ENCODE peak calls at places on chromosomes 4 and X, in six cellular contexts. Y is H1, Q is HepG2, O is GM12891, N is GM12878, C is K562. M is an unnamed sample.

GRCh38 chrX:78329486-78329885 is 2.1 kb upstream of the CYSLTR1 start:
- DNase-seq in C (no peak), Q (no peak), O (no peak), Y (no peak), N (no peak), M (no peak)

GRCh38 chr4:112213850-112214249 is 17.7 kb upstream of the AP1AR start:
- DNase-seq in Q (no peak), Y (no peak), N (no peak), C (no peak), O (no peak), M (no peak)

GRCh38 chr4:7067147-7067522 is 729 bp downstream of the GRPEL1 start:
- DNase-seq in C (no peak), Y (no peak), Q (peak), N (no peak), O (no peak), M (no peak)

GRCh38 chr4:82394896-82395295 is 21.1 kb upstream of the HNRNPD start:
- DNase-seq in N (no peak), Y (no peak), O (no peak), Q (peak), C (no peak), M (no peak)

GRCh38 chrX:55342533-55343501 is 78.1 kb upstream of the PAGE3 start:
- DNase-seq in Q (peak), C (peak), N (peak), O (peak), Y (peak), M (peak)

GRCh38 chr4:183821090-183821853 is 83.8 kb upstream of the STOX2 start:
- DNase-seq in C (no peak), Q (no peak), O (no peak), N (no peak), Y (no peak), M (no peak)

GRCh38 chrX:69179380-69179911 is 14.2 kb upstream of the PJA1 start:
- DNase-seq in N (no peak), Q (no peak), C (no peak), O (no peak), Y (no peak), M (no peak)

GRCh38 chrX:24081661-24082154 is 27.0 kb downstream of the EIF2S3 start:
- DNase-seq in N (no peak), Q (peak), O (no peak), Y (peak), C (no peak), M (no peak)

GRCh38 chrX:148380107-148380506 is 120.3 kb upstream of the AFF2 start:
- DNase-seq in Y (no peak), O (no peak), N (no peak), C (no peak), Q (no peak), M (no peak)

DNA sequence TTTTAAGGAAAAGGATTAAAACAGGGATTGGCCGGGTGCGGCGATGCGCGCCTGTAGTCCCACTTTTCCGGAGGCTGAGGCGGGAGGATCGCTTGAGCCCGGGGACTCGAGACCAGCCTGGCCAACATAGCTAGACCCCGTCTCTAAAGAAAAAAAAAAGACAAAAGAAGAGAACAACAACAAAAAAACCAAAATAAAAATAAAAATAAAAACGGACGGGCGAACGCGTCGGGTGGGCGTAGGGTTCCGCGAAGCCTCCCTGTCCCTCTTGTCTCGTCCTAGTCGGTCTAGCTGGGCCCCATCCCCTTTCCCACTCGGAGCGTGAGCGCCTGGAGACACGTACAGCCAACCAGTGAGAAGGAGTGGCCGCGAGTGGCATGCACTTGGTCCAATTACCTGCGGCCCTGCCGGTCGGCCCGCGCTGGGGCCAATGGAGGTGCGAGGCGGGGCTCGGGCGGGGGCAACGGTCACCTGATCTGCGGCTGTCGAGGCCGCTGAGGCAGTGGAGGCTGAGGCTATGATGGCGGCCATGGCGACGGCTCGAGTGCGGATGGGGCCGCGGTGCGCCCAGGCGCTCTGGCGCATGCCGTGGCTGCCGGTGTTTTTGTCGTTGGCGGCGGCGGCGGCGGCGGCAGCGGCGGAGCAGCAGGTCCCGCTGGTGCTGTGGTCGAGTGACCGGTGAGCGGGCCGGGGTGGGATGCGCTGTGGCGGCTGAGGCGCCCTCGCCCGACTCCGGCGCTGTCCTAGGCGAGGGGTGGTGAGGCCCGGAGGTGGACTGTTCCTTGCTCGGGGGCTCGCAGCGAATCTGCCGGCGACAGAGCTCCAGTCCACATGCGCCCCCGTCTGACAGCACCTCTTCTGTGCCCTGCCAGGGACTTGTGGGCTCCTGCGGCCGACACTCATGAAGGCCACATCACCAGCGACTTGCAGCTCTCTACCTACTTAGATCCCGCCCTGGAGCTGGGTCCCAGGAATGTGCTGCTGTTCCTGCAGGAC is at the start of gene ATP6AP1:
- DNase-seq in Q (peak), C (peak), Y (peak), N (peak), O (peak), M (peak)
- TF ChIP-seq POLR2A in Q (no peak), C (peak), Y (no peak), N (peak), O (peak), M (peak)

DNA sequence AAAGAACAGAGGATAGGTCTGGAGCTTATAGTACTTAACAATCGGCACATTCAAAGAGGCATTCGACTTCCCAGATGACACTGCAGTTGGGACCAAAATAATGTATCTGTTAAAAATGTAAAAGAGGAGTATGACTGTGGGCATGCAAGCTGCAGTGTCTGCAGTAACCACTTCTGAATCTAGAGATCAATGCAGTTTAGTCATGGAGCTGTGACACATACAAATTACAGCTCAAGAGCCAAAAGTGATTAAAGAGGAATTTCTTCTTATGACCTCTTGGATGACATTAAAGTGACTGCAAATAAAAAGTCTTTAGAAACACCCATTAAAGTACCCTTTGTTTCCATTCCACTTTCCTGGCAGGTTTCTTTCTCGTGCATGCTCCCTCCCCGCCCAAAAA is 298.7 kb downstream of the PDGFC start:
- DNase-seq in C (no peak), N (no peak), O (no peak), Q (no peak), Y (no peak), M (no peak)
- TF ChIP-seq TAF1 in C (no peak), N (no peak), O (no peak), Q (no peak), Y (no peak), M (no peak)

DNA sequence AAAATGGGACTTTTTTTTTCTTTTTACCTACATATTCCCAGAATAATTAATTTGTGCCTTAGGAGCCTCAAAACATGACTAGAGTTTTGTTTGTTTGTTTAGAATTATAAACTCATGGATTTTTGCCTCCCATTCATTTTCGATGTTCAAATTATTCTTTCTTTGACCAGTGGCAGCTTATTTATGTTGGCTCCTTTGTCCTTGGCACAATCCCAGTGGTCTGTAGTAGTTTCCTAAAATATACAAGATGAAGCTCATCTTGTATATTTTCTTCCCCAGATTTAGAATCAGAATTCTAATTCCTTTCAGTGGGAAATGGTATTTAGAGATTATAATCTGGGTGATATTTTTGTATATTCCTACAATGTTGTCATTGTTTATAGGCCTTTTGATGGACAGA is 27.2 kb downstream of the DCK start:
- DNase-seq in N (no peak), Q (no peak), Y (no peak), C (no peak), O (no peak), M (no peak)
- TF ChIP-seq POLR2AphosphoS5 in N (no peak), Q (no peak), Y (no peak), C (no peak), O (no peak), M (no peak)

GRCh38 chr4:169630069-169630468 is 9.7 kb downstream of the CLCN3 start:
- DNase-seq in C (no peak), O (no peak), Y (no peak), Q (no peak), N (no peak), M (no peak)

GRCh38 chr4:169625886-169626285 is 5.5 kb downstream of the CLCN3 start:
- DNase-seq in N (no peak), Q (no peak), Y (no peak), O (no peak), C (peak), M (no peak)

GRCh38 chr4:169628579-169628978 is 8.2 kb downstream of the CLCN3 start:
- DNase-seq in C (no peak), Q (no peak), N (no peak), O (no peak), Y (no peak), M (no peak)

GRCh38 chr4:169626328-169627282 is 6.2 kb downstream of the CLCN3 start:
- DNase-seq in N (no peak), C (peak), Q (no peak), Y (no peak), O (no peak), M (no peak)

GRCh38 chr4:169627307-169627706 is 6.9 kb downstream of the CLCN3 start:
- DNase-seq in O (no peak), Y (no peak), N (no peak), C (no peak), Q (no peak), M (no peak)
- TF ChIP-seq POLR2A in O (no peak), Y (no peak), N (no peak), C (no peak), Q (no peak), M (no peak)

GRCh38 chr4:132792305-132792704 is 356.8 kb upstream of the PCDH10 start:
- DNase-seq in Y (no peak), N (no peak), Q (no peak), C (no peak), O (no peak), M (no peak)

DNA sequence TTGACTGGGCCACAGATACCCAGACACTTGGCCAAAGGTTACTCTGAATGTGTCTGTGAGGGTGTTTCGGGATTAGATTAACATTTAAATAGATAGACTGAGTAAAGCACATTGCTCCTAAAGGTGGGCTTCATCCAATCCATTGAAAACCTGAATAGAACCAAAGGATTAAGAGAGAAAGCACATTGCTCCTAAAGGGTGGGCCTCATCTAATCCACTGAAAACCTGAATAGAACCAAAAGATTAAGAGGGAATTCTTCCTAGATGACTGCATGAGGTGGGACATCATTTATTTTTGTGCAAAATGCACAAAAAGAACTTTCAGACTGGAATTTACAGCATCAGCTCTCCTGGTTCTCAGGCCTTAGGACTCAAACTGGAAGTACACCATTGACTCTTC is 351.2 kb upstream of the PCDH10 start:
- DNase-seq in O (no peak), C (no peak), Q (no peak), Y (no peak), N (no peak), M (no peak)
- TF ChIP-seq TAF1 in O (no peak), C (no peak), Q (no peak), Y (no peak), N (no peak), M (no peak)